ENCODE peak calls at places on chromosomes 7 and 10, in nine cellular contexts. L is posterior cingulate gyrus; F is activated naive CD4-positive, alpha-beta T cell; Q is MCF 10A; M is activated T-cell treated with anti-CD3 and anti-CD28 coated beads for 4 hours; O is fibroblast of the conjunctiva; J is right cardiac atrium; G is activated T-helper 9 cell treated with anti-CD3 and anti-CD28 coated beads, Interleukin-2, amount 50 U/mL, for 16 hours; K is astrocyte. B is an unnamed sample.

GRCh38 chr7:42677751-42678231 is 234.1 kb downstream of the C7orf25 start:
- DNase-seq in L (no peak), F (no peak), Q (peak; percentile 91), M (no peak), O (peak; percentile 70), J (no peak), G (no peak), K (peak; percentile 94), B (peak; percentile 92)

GRCh38 chr10:113061054-113061430 is 111.0 kb downstream of the TCF7L2 start:
- DNase-seq in L (no peak), F (no peak), Q (no peak), M (no peak), O (no peak), J (no peak), G (no peak), K (no peak), B (no peak)

GRCh38 chr10:30184397-30185033 is 125.1 kb upstream of the JCAD start:
- DNase-seq in L (no peak), F (no peak), Q (no peak), M (no peak), O (no peak), J (no peak), G (no peak), K (no peak), B (no peak)

GRCh38 chr10:86943316-86944030 is 13.9 kb downstream of the MMRN2 start:
- DNase-seq in L (no peak), F (no peak), Q (no peak), M (no peak), O (no peak), J (no peak), G (no peak), K (no peak), B (no peak)

GRCh38 chr7:542935-543789 is 23.5 kb upstream of the PDGFA start:
- DNase-seq in L (no peak), F (no peak), Q (peak; percentile 87), M (no peak), O (peak; percentile 49), J (peak; percentile 73), G (no peak), K (peak; percentile 92), B (peak; percentile 94)

GRCh38 chr7:16589895-16590294 is 55.7 kb downstream of the ANKMY2 start:
- DNase-seq in L (no peak), F (no peak), Q (no peak), M (no peak), O (no peak), J (no peak), G (no peak), K (no peak), B (no peak)

GRCh38 chr7:45240926-45241325 is 83.3 kb downstream of the RAMP3 start:
- DNase-seq in L (no peak), F (no peak), Q (no peak), M (no peak), O (no peak), J (no peak), G (no peak), K (no peak), B (no peak)

GRCh38 chr7:2680792-2681490 is 7.1 kb upstream of the AMZ1 start:
- DNase-seq in L (peak; percentile 88), F (peak; percentile 41), Q (peak; percentile 77), M (peak; percentile 48), O (peak; percentile 34), J (peak; percentile 87), G (peak; percentile 26), K (peak; percentile 20), B (peak; percentile 40)

GRCh38 chr10:86348321-86349210 is 18.0 kb downstream of the GRID1 start:
- DNase-seq in L (no peak), F (no peak), Q (no peak), M (no peak), O (no peak), J (no peak), G (no peak), K (no peak), B (no peak)

GRCh38 chr7:152924826-152925411 is 165.4 kb downstream of the ACTR3B start:
- DNase-seq in L (no peak), F (no peak), Q (no peak), M (no peak), O (no peak), J (no peak), G (no peak), K (no peak), B (no peak)

GRCh38 chr10:43361532-43362190 is 9.8 kb upstream of the FXYD4 start:
- DNase-seq in L (no peak), F (no peak), Q (no peak), M (no peak), O (no peak), J (no peak), G (no peak), K (no peak), B (no peak)

GRCh38 chr7:113394856-113395255 is 276.5 kb upstream of the SMIM30 start:
- DNase-seq in L (no peak), F (no peak), Q (peak; percentile 4), M (no peak), O (no peak), J (no peak), G (no peak), K (no peak), B (no peak)

B was measured in GM04504.